ENCODE peak calls at places on chromosomes 1 and 21, in six cellular contexts. B is HuH-7; T is skeletal muscle cell; M is endothelial cell; I is stimulated activated CD4-positive, alpha-beta T cell treated with anti-CD3 and anti-CD28 coated beads, Interleukin-1b, Interleukin-23, amount 100 ng/mL, for 1 hour; Y is tibial nerve. C is an unnamed sample.

GRCh38 chr1:42932442-42932941 is 26.2 kb downstream of the SLC2A1 start:
- DNase-seq in I (no peak), T (no peak), Y (no peak), B (no peak), M (no peak), C (no peak)

GRCh38 chr1:65420590-65421340 is at the start of the genes LEPR and LEPROT:
- DNase-seq in M (no peak), Y (no peak), B (peak; percentile 76), T (no peak), I (peak; percentile 5), C (no peak)

GRCh38 chr1:202023033-202023433 is 12.6 kb downstream of the ELF3 start:
- DNase-seq in T (no peak), M (no peak), B (no peak), Y (no peak), I (no peak), C (peak; percentile 89)

GRCh38 chr1:119713039-119713537 is 1.4 kb downstream of the PHGDH start:
- DNase-seq in M (no peak), B (no peak), T (no peak), I (no peak), Y (no peak), C (no peak)

GRCh38 chr1:96845464-96845863 is 123.9 kb downstream of the PTBP2 start:
- DNase-seq in T (no peak), M (peak; percentile 51), Y (no peak), B (peak; percentile 50), I (peak; percentile 1), C (no peak)

GRCh38 chr1:89681045-89681729 is 48.3 kb downstream of the LRRC8C start:
- DNase-seq in T (no peak), B (no peak), M (no peak), I (no peak), Y (no peak), C (no peak)

GRCh38 chr1:24683713-24684162 is 40.6 kb downstream of the SRRM1 start:
- DNase-seq in T (peak; percentile 90), B (no peak), Y (no peak), I (no peak), M (no peak), C (peak; percentile 88)

GRCh38 chr1:87329051-87329755 is 523 bp downstream of the LMO4 start:
- DNase-seq in M (peak; percentile 61), I (no peak), T (no peak), Y (peak; percentile 15), B (peak; percentile 48), C (no peak)

GRCh38 chr1:98783821-98784220 is 122.3 kb downstream of the SNX7 start:
- DNase-seq in M (no peak), Y (no peak), T (no peak), B (no peak), I (no peak), C (no peak)

GRCh38 chr21:44872568-44873355 is 728 bp downstream of the PTTG1IP start:
- DNase-seq in B (no peak), I (no peak), T (no peak), Y (no peak), M (peak; percentile 40), C (peak; percentile 65)

GRCh38 chr1:169022648-169023047 is 83.8 kb upstream of the ATP1B1 start:
- DNase-seq in T (no peak), B (no peak), Y (no peak), I (no peak), M (no peak), C (no peak)

GRCh38 chr1:46176211-46176865 is at the start of gene P3R3URF:
- DNase-seq in I (no peak), M (no peak), B (no peak), T (no peak), Y (no peak), C (no peak)

C was measured in RWPE2.